ENCODE peak calls at places on chromosome 4, in four cellular contexts. B is fibroblast of the aortic adventitia, S is uterus, A is B cell. F is an unnamed sample.

GRCh38 chr4:111854494-111855087 is 290.7 kb upstream of the FAM241A start:
- DNase-seq in B (peak; percentile 53), S (peak; percentile 39), A (no peak), F (no peak)

GRCh38 chr4:152161676-152162330 is 374.1 kb downstream of the FBXW7 start:
- DNase-seq in B (peak; percentile 70), S (no peak), A (no peak), F (no peak)

GRCh38 chr4:55180980-55181379 is 55.6 kb upstream of the KDR start:
- DNase-seq in B (peak; percentile 35), S (no peak), A (no peak), F (no peak)

GRCh38 chr4:150960818-150961217 is 54.3 kb downstream of the LRBA start:
- DNase-seq in B (no peak), S (no peak), A (no peak), F (no peak)

GRCh38 chr4:137421796-137422195 is 110.5 kb downstream of the PCDH18 start:
- DNase-seq in B (no peak), S (no peak), A (no peak), F (no peak)

GRCh38 chr4:152696764-152697250 is 17.0 kb upstream of the TMEM154 start:
- DNase-seq in B (peak; percentile 38), S (no peak), A (peak; percentile 43), F (no peak)

GRCh38 chr4:156972370-156972980 is 876 bp upstream of the PDGFC start:
- DNase-seq in B (no peak), S (no peak), A (no peak), F (no peak)

GRCh38 chr4:54330896-54331295 is 101.8 kb downstream of the PDGFRA start:
- DNase-seq in B (no peak), S (no peak), A (no peak), F (no peak)

GRCh38 chr4:134465417-134465816 is 263.8 kb upstream of the PABPC4L start:
- DNase-seq in B (no peak), S (no peak), A (no peak), F (no peak)

GRCh38 chr4:20839957-20840356 is 139.7 kb downstream of the PACRGL start:
- DNase-seq in B (peak; percentile 77), S (no peak), A (no peak), F (no peak)

GRCh38 chr4:2492970-2493369 is 24.1 kb downstream of the RNF4 start:
- DNase-seq in B (no peak), S (no peak), A (no peak), F (no peak)

GRCh38 chr4:76765473-76766183 is 132.3 kb downstream of the SOWAHB start:
- DNase-seq in B (no peak), S (no peak), A (no peak), F (no peak)

GRCh38 chr4:78951862-78952472 is 12.7 kb upstream of the PAQR3 start:
- DNase-seq in B (peak; percentile 61), S (no peak), A (peak; percentile 16), F (no peak)

GRCh38 chr4:34250562-34250961 is 1993.8 kb downstream of the ARAP2 start:
- DNase-seq in B (peak; percentile 43), S (no peak), A (no peak), F (no peak)

GRCh38 chr4:21826071-21826470 is 122.5 kb downstream of the KCNIP4 start:
- DNase-seq in B (no peak), S (no peak), A (no peak), F (no peak)

GRCh38 chr4:114399085-114399484 is 199.5 kb upstream of the UGT8 start:
- DNase-seq in B (no peak), S (no peak), A (no peak), F (no peak)

GRCh38 chr4:55291227-55291629 is 54.8 kb upstream of the SRD5A3 start:
- DNase-seq in B (peak; percentile 70), S (no peak), A (no peak), F (no peak)

GRCh38 chr4:74934822-74935326 is 2.0 kb downstream of the PARM1 start:
- DNase-seq in B (no peak), S (peak; percentile 22), A (no peak), F (no peak)

GRCh38 chr4:124631760-124632159 is 80.8 kb downstream of the ANKRD50 start:
- DNase-seq in B (peak; percentile 98), S (peak; percentile 47), A (no peak), F (no peak)

GRCh38 chr4:167897116-167897515 is 195.2 kb upstream of the ANXA10 start:
- DNase-seq in B (peak; percentile 84), S (no peak), A (no peak), F (no peak)

GRCh38 chr4:184288451-184289178 is 70.9 kb upstream of the ENPP6 start:
- DNase-seq in B (no peak), S (no peak), A (no peak), F (no peak)

GRCh38 chr4:8831221-8832129 is 40.2 kb downstream of the HMX1 start:
- DNase-seq in B (no peak), S (no peak), A (no peak), F (no peak)

GRCh38 chr4:98929341-98930267 is 671 bp upstream of the EIF4E start:
- DNase-seq in B (peak; percentile 91), S (peak; percentile 82), A (peak; percentile 14), F (peak; percentile 58)

GRCh38 chr4:42302348-42302747 is 94.9 kb upstream of the SHISA3 start:
- DNase-seq in B (peak; percentile 44), S (no peak), A (no peak), F (no peak)
- TF ChIP-seq CTCF in B (peak; percentile 41), S (no peak), A (no peak), F (no peak)

DNA sequence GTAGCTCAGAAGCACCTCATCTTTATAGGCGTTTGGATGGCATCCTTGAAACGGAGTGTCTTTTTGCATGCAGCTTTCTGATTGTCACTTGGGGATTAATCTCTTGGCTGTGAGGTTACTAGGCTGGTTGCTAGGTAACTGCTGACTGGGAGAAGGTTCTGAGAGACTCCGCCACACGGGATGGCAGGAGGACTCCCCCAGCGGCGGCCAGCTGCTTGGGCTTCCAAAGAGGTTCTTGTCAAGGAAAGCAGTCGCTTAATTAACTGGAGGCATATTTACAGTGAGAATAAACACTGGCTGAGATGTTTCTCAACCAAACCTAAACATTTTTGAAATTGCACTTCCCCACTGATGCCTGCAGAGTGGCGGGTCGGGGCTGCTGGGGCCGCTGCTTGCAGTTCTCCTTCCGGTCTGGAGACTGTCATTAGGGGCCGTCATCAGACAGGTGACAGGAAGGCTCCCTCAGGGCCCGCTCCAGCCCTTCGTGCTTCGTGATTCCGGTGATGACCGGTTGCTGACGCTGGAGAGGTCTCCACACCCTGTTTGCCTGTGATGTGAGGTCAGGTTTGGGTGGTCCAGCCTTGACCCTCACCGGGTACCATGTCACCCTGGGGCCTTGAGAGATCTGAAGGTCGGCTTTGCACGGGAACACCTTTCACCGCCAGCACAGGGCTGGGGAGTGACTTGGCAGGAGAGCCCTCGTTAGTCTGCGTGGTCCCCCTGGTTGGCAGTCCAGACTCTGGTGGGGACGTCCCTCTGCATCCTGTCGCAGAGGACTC is 9.1 kb downstream of the NSG1 start:
- DNase-seq in B (no peak), S (no peak), A (no peak), F (no peak)
- TF ChIP-seq CTCF in B (no peak), S (no peak), A (no peak), F (no peak)

GRCh38 chr4:25378130-25378743 is 1.2 kb downstream of the ANAPC4 start:
- DNase-seq in B (no peak), S (no peak), A (no peak), F (no peak)

GRCh38 chr4:25377572-25377882 is 464 bp downstream of the ANAPC4 start:
- DNase-seq in B (peak; percentile 16), S (no peak), A (no peak), F (no peak)

GRCh38 chr4:25379591-25379990 is 2.5 kb downstream of the ANAPC4 start:
- DNase-seq in B (no peak), S (no peak), A (no peak), F (no peak)

DNA sequence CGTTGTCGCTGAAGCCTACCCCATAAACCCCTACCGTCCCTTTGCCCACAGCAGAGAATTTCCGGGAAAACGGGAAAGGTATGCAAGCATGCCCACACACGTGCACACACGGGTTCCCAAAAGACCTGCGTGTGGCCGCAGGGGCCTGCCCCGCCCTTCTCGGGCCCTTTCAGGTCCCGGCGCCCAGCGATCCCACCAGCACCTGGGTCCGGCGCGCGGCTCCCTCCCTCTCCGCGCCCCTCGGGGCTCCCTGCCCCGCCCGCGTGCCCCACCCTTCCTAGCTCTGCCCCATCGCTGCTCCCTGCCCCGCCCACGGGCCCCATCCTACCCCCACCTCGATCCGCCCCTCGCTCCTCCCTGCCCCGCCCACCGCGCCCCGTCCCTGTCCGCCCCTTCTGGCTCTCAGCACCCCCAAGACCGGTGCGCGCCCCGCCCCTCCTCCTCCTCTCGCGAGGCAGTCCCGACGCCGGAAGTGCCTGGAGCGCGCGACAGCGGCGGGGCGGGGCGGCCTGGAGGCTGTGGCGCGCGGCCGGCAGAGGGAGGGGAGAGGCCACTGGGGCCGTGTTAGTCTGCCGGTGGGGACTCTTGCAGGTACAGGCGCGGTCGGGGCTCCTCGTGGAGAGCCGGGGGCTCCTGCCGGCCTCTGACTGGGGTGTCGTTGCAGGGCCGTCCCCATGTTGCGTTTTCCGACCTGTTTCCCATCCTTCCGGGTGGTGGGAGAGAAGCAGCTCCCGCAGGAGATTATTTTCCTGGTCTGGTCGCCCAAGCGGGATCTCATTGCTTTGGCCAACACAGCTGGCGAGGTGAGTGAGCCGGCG is at the start of gene ANAPC4:
- DNase-seq in B (peak; percentile 84), S (peak; percentile 96), A (peak; percentile 98), F (peak; percentile 88)
- TF ChIP-seq CTCF in B (no peak), S (no peak), A (peak; percentile 9), F (no peak)

DNA sequence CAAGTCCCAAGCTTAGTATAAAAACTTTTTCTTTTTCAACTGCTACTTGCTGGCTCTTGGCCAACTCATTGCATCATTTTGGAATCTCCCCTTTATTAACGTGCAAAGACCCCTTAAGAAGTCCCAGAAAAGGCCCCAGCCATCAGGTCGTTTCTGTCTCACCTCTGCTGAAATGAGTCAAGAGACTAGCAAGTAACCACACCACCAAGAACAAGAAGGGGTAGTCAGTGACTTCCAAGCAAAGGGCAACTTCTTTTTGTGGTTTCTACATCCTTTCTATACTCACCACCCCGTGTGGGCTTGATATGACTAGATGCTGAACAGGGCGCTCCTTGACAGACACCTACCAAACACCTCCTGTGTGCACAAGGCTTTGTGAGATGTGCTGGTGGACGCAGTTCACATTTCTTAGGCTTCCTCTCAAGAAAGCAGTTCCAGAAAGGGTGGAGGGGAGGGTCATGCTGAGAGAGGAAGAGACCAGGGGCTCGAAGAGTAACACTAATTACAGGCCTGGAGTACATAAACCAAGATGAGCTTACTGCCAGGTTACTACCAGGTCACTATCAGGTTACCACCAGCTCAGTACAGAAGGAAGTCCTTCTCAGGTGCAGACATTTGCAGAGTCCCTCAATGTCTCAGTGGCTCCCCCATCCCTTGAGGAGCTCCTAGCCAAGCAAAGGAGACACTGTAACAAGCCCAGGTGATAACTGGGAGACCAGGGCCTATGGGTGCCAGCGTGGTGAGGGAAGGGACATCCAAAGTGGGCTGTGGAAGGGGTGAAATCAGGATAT is 19.3 kb downstream of the JAKMIP1 start:
- DNase-seq in B (no peak), S (no peak), A (no peak), F (peak; percentile 21)
- TF ChIP-seq CTCF in B (no peak), S (no peak), A (no peak), F (no peak)